ENCODE peak calls at places on chromosomes 16 and 17, in five cellular contexts. One of them, this sample, is unnamed.

GRCh38 chr17:75691371-75692290 is 24.5 kb downstream of the SAP30BP start:
- DNase-seq in Calu3: no peak
- DNase-seq in tibial nerve: no peak
- DNase-seq in gastrocnemius medialis: no peak
- DNase-seq in uterus: no peak
- DNase-seq in this sample: no peak

GRCh38 chr16:71762186-71762585 is 37.7 kb upstream of the PHLPP2 start:
- DNase-seq in Calu3: no peak
- DNase-seq in tibial nerve: no peak
- DNase-seq in gastrocnemius medialis: no peak
- DNase-seq in uterus: no peak
- DNase-seq in this sample: no peak

GRCh38 chr16:87582221-87582965 is 19.9 kb upstream of the JPH3 start:
- DNase-seq in Calu3: peak; percentile 20
- DNase-seq in tibial nerve: peak; percentile 64
- DNase-seq in gastrocnemius medialis: peak; percentile 49
- DNase-seq in uterus: peak; percentile 77
- DNase-seq in this sample: peak; percentile 56

GRCh38 chr16:12182202-12182601 is 205.7 kb downstream of the SNX29 start:
- DNase-seq in Calu3: no peak
- DNase-seq in tibial nerve: no peak
- DNase-seq in gastrocnemius medialis: no peak
- DNase-seq in uterus: no peak
- DNase-seq in this sample: no peak

GRCh38 chr16:81442909-81443687 is 1.5 kb upstream of the CMIP start:
- DNase-seq in Calu3: no peak
- DNase-seq in tibial nerve: no peak
- DNase-seq in gastrocnemius medialis: no peak
- DNase-seq in uterus: no peak
- DNase-seq in this sample: no peak

GRCh38 chr17:74361613-74362391 is at the start of gene BTBD17:
- DNase-seq in Calu3: peak; percentile 74
- DNase-seq in tibial nerve: peak; percentile 39
- DNase-seq in gastrocnemius medialis: peak; percentile 39
- DNase-seq in uterus: peak; percentile 40
- DNase-seq in this sample: no peak

GRCh38 chr16:87344931-87345631 is 27.9 kb upstream of the C16orf95 start:
- DNase-seq in Calu3: no peak
- DNase-seq in tibial nerve: peak; percentile 22
- DNase-seq in gastrocnemius medialis: no peak
- DNase-seq in uterus: no peak
- DNase-seq in this sample: no peak

GRCh38 chr16:72241930-72242329 is 70.0 kb upstream of the PMFBP1 start:
- DNase-seq in Calu3: peak; percentile 56
- DNase-seq in tibial nerve: peak; percentile 45
- DNase-seq in gastrocnemius medialis: no peak
- DNase-seq in uterus: no peak
- DNase-seq in this sample: no peak

GRCh38 chr16:65754799-65755691 is 611.4 kb upstream of the CDH5 start:
- DNase-seq in Calu3: no peak
- DNase-seq in tibial nerve: no peak
- DNase-seq in gastrocnemius medialis: no peak
- DNase-seq in uterus: peak; percentile 52
- DNase-seq in this sample: no peak

GRCh38 chr17:78108726-78109488 is 19.6 kb downstream of the TMC6 start:
- DNase-seq in Calu3: no peak
- DNase-seq in tibial nerve: no peak
- DNase-seq in gastrocnemius medialis: no peak
- DNase-seq in uterus: no peak
- DNase-seq in this sample: no peak

GRCh38 chr17:76076765-76077581 is 2.0 kb upstream of the ZACN start:
- DNase-seq in Calu3: no peak
- DNase-seq in tibial nerve: no peak
- DNase-seq in gastrocnemius medialis: no peak
- DNase-seq in uterus: no peak
- DNase-seq in this sample: no peak

GRCh38 chr17:81631482-81631881 is 5.4 kb downstream of the NPLOC4 start:
- DNase-seq in Calu3: no peak
- DNase-seq in tibial nerve: no peak
- DNase-seq in gastrocnemius medialis: no peak
- DNase-seq in uterus: no peak
- DNase-seq in this sample: no peak

GRCh38 chr17:38867179-38867994 is 2.5 kb upstream of the LASP1 start:
- DNase-seq in Calu3: peak; percentile 96
- DNase-seq in tibial nerve: peak; percentile 81
- DNase-seq in gastrocnemius medialis: peak; percentile 46
- DNase-seq in uterus: peak; percentile 75
- DNase-seq in this sample: no peak

GRCh38 chr16:52050418-52050817 is 496.5 kb downstream of the TOX3 start:
- DNase-seq in Calu3: peak; percentile 78
- DNase-seq in tibial nerve: no peak
- DNase-seq in gastrocnemius medialis: no peak
- DNase-seq in uterus: no peak
- DNase-seq in this sample: no peak

GRCh38 chr17:55037828-55038227 is 69.3 kb downstream of the STXBP4 start:
- DNase-seq in Calu3: no peak
- DNase-seq in tibial nerve: no peak
- DNase-seq in gastrocnemius medialis: no peak
- DNase-seq in uterus: no peak
- DNase-seq in this sample: no peak

GRCh38 chr16:51419768-51420167 is 268.7 kb upstream of the SALL1 start:
- DNase-seq in Calu3: no peak
- DNase-seq in tibial nerve: no peak
- DNase-seq in gastrocnemius medialis: no peak
- DNase-seq in uterus: no peak
- DNase-seq in this sample: no peak

GRCh38 chr17:28733346-28733745 is 4.8 kb downstream of the NEK8 start:
- DNase-seq in Calu3: no peak
- DNase-seq in tibial nerve: no peak
- DNase-seq in gastrocnemius medialis: no peak
- DNase-seq in uterus: no peak
- DNase-seq in this sample: no peak

GRCh38 chr17:82188001-82188961 is 24.4 kb downstream of the CCDC57 start:
- DNase-seq in Calu3: no peak
- DNase-seq in tibial nerve: no peak
- DNase-seq in gastrocnemius medialis: no peak
- DNase-seq in uterus: no peak
- DNase-seq in this sample: no peak

GRCh38 chr16:15031179-15031578 is 24.7 kb downstream of the NTAN1 start:
- DNase-seq in Calu3: no peak
- DNase-seq in tibial nerve: no peak
- DNase-seq in gastrocnemius medialis: no peak
- DNase-seq in uterus: no peak
- DNase-seq in this sample: no peak

GRCh38 chr16:66521227-66521626 is 28.7 kb downstream of the TK2 start:
- DNase-seq in Calu3: no peak
- DNase-seq in tibial nerve: no peak
- DNase-seq in gastrocnemius medialis: no peak
- DNase-seq in uterus: no peak
- DNase-seq in this sample: no peak

GRCh38 chr16:11405331-11406176 is 60.3 kb downstream of the RMI2 start:
- DNase-seq in Calu3: peak; percentile 70
- DNase-seq in tibial nerve: peak; percentile 23
- DNase-seq in gastrocnemius medialis: no peak
- DNase-seq in uterus: no peak
- DNase-seq in this sample: no peak

GRCh38 chr16:30184430-30185140 is 1.2 kb downstream of the CORO1A start:
- DNase-seq in Calu3: no peak
- DNase-seq in tibial nerve: no peak
- DNase-seq in gastrocnemius medialis: peak; percentile 17
- DNase-seq in uterus: peak; percentile 18
- DNase-seq in this sample: no peak

GRCh38 chr17:73605444-73605843 is 38.8 kb downstream of the SDK2 start:
- DNase-seq in Calu3: no peak
- DNase-seq in tibial nerve: no peak
- DNase-seq in gastrocnemius medialis: no peak
- DNase-seq in uterus: no peak
- DNase-seq in this sample: no peak

GRCh38 chr17:30113213-30113612 is 3.4 kb upstream of the NSRP1 start:
- DNase-seq in Calu3: peak; percentile 6
- DNase-seq in tibial nerve: no peak
- DNase-seq in gastrocnemius medialis: no peak
- DNase-seq in uterus: no peak
- DNase-seq in this sample: no peak

GRCh38 chr16:49596699-49597291 is 223.2 kb downstream of the C16orf78 start:
- DNase-seq in Calu3: no peak
- DNase-seq in tibial nerve: no peak
- DNase-seq in gastrocnemius medialis: peak; percentile 78
- DNase-seq in uterus: no peak
- DNase-seq in this sample: no peak

GRCh38 chr16:977096-977701 is 4.4 kb upstream of the SOX8 start:
- DNase-seq in Calu3: no peak
- DNase-seq in tibial nerve: no peak
- DNase-seq in gastrocnemius medialis: peak; percentile 60
- DNase-seq in uterus: no peak
- DNase-seq in this sample: no peak

DNA sequence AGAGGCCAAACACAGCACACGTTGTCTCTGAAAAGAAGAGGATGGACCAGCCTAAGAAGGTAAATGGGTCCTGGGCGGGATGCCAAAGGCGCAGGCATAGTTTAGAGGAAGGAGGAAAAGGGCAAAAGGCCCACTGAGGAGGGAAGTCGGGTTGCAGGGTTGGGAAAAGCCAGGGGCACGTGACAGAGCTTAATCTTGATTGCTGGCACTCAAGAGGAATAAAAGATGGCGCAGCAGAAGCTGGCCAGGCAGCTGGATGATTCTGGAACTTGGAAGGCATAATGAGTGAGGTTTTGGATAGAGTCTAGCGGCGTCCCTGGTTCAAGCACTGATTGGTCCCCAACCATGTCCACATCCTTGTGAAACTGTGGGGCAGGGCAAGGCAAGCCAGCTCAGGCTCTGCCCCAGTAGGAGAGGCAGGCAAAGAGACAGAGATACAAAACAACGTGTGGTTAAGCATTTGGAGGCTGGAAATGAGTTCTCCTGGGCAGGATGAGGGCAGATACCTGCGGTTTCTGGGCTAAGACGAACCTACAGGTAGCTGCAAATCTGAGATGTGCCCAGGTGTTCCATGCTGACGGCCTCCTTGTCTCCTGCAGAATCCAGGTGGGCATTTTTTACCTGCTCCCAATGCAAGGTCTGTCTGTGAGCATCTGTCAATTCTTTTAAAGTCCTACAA is 52.7 kb upstream of the CIBAR2 start:
- DNase-seq in Calu3: no peak
- DNase-seq in tibial nerve: peak; percentile 67
- DNase-seq in gastrocnemius medialis: peak; percentile 52
- DNase-seq in uterus: peak; percentile 66
- DNase-seq in this sample: no peak
- TF ChIP-seq CTCF in Calu3: no peak
- TF ChIP-seq CTCF in tibial nerve: no peak
- TF ChIP-seq CTCF in gastrocnemius medialis: no peak
- TF ChIP-seq CTCF in uterus: no peak
- TF ChIP-seq CTCF in this sample: no peak

DNA sequence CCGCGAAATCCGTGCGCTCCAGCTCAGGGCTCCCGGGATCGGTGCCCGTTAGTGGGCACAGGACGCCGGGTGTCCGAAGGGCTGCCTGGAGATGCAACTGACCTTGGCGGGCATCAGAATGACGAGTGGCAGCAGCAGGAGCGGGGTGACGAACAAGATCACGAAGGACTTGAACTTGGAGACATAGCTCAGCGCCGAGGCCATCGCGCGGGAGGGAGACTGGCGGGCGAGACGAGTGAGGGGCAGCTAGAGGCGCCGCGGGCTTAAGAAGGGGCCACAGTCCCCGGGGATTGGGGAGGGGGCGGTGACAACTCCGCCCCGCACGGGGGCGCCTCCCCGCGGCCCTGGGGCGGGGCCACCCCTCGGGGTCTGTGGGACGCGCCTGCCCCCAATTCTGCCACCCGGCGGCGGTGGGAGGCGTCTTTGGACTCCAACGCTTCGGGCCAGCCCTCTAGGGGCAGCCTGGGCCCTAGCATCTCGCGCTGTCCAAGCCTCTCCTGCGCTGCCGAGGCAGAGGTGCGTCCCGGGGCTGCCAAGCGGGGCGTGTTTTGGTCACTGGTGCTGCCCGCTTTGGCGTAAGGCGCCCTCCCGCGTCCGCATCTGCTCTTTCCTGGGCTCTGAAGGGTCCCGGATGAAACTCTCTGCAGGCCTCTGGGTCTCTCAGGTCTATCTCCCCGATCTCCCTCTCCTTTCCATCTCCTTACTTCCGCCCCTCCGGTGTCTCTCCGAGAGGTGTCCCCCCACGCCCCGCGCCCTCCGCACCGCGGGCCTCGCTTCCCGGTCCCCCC is at the start of gene SLC13A5:
- DNase-seq in Calu3: peak; percentile 48
- DNase-seq in tibial nerve: no peak
- DNase-seq in gastrocnemius medialis: no peak
- DNase-seq in uterus: no peak
- DNase-seq in this sample: no peak
- TF ChIP-seq CTCF in Calu3: peak; percentile 46
- TF ChIP-seq CTCF in tibial nerve: no peak
- TF ChIP-seq CTCF in gastrocnemius medialis: no peak
- TF ChIP-seq CTCF in uterus: no peak
- TF ChIP-seq CTCF in this sample: no peak

GRCh38 chr17:67364847-67365761 is 1.3 kb downstream of the PSMD12 start:
- DNase-seq in Calu3: peak; percentile 22
- DNase-seq in tibial nerve: no peak
- DNase-seq in gastrocnemius medialis: peak; percentile 75
- DNase-seq in uterus: no peak
- DNase-seq in this sample: no peak

GRCh38 chr17:67360880-67361279 is 5.5 kb downstream of the PSMD12 start:
- DNase-seq in Calu3: no peak
- DNase-seq in tibial nerve: no peak
- DNase-seq in gastrocnemius medialis: no peak
- DNase-seq in uterus: no peak
- DNase-seq in this sample: no peak

GRCh38 chr17:67362173-67362572 is 4.2 kb downstream of the PSMD12 start:
- DNase-seq in Calu3: no peak
- DNase-seq in tibial nerve: no peak
- DNase-seq in gastrocnemius medialis: no peak
- DNase-seq in uterus: no peak
- DNase-seq in this sample: no peak

GRCh38 chr17:67358612-67359011 is 7.8 kb downstream of the PSMD12 start:
- DNase-seq in Calu3: no peak
- DNase-seq in tibial nerve: no peak
- DNase-seq in gastrocnemius medialis: no peak
- DNase-seq in uterus: no peak
- DNase-seq in this sample: no peak

GRCh38 chr17:67359960-67360817 is 6.2 kb downstream of the PSMD12 start:
- DNase-seq in Calu3: peak; percentile 17
- DNase-seq in tibial nerve: no peak
- DNase-seq in gastrocnemius medialis: no peak
- DNase-seq in uterus: no peak
- DNase-seq in this sample: no peak
- TF ChIP-seq CTCF in Calu3: no peak
- TF ChIP-seq CTCF in tibial nerve: no peak
- TF ChIP-seq CTCF in gastrocnemius medialis: no peak
- TF ChIP-seq CTCF in uterus: no peak
- TF ChIP-seq CTCF in this sample: no peak

DNA sequence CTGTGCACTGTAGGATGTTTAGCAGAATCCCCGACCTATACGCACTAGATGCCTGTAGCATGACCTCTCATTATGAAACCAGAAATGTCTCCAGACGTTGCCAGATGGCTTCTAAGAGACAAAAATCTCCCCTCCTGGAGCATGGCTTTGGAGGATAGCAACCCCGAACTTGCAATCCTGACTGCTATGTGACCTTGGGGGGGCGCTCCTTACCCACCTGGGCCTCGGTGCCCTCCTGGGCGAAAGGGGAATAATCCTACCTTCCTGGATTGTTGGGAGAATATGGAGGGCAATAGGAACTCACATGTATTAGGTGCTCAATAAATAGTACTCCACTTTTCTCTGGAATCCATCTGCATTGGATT is 8.1 kb downstream of the MRM1 start:
- DNase-seq in Calu3: no peak
- DNase-seq in tibial nerve: no peak
- DNase-seq in gastrocnemius medialis: no peak
- DNase-seq in uterus: no peak
- DNase-seq in this sample: no peak
- TF ChIP-seq CTCF in Calu3: no peak
- TF ChIP-seq CTCF in tibial nerve: no peak
- TF ChIP-seq CTCF in gastrocnemius medialis: no peak
- TF ChIP-seq CTCF in uterus: no peak
- TF ChIP-seq CTCF in this sample: no peak